ENCODE peak calls at places on chromosomes 11 and 22, in seven cellular contexts. J is H9, W is IMR-90, C is neuronal stem cell, Z is mesendoderm, O is H1, R is mesenchymal stem cell. E is an unnamed sample.

GRCh38 chr22:40040927-40041326 is 46.2 kb downstream of the FAM83F start:
- DNase-seq in R (peak), C (no peak), O (no peak), W (no peak), J (no peak), Z (no peak), E (no peak)

GRCh38 chr11:116454020-116454645 is 318.7 kb downstream of the BUD13 start:
- DNase-seq in C (no peak), W (peak), Z (peak), R (peak), O (no peak), J (peak), E (peak)

GRCh38 chr11:4095509-4096230 is 1.1 kb downstream of the RRM1 start:
- DNase-seq in Z (peak), O (no peak), C (no peak), W (peak), J (no peak), R (peak), E (peak)

GRCh38 chr11:72823105-72823804 is 9.0 kb downstream of the ATG16L2 start:
- DNase-seq in J (no peak), W (no peak), O (no peak), R (no peak), C (no peak), Z (no peak), E (no peak)

GRCh38 chr11:89293966-89294679 is 116.4 kb downstream of the TYR start:
- DNase-seq in C (peak), O (peak), Z (peak), R (peak), J (peak), W (peak), E (no peak)

GRCh38 chr22:29093980-29094379 is 21.1 kb downstream of the KREMEN1 start:
- DNase-seq in C (no peak), R (no peak), J (no peak), W (no peak), Z (no peak), O (no peak), E (no peak)

GRCh38 chr22:50191041-50191740 is 5.5 kb downstream of the TRABD start:
- DNase-seq in J (no peak), W (no peak), Z (no peak), R (no peak), O (no peak), C (no peak), E (peak)

GRCh38 chr22:50145741-50146439 is 24.6 kb upstream of the PANX2 start:
- DNase-seq in J (no peak), W (no peak), Z (no peak), R (no peak), O (no peak), C (no peak), E (no peak)

GRCh38 chr11:100849009-100849913 is 162.2 kb downstream of the ARHGAP42 start:
- DNase-seq in Z (no peak), C (no peak), W (peak), J (no peak), O (no peak), R (peak), E (no peak)

GRCh38 chr11:123431619-123432018 is 1.6 kb downstream of the GRAMD1B start:
- DNase-seq in R (no peak), W (peak), J (no peak), Z (peak), O (no peak), C (no peak), E (no peak)

GRCh38 chr22:19970031-19970478 is 28.4 kb upstream of the TXNRD2 start:
- DNase-seq in C (no peak), O (no peak), W (no peak), Z (no peak), J (no peak), R (no peak), E (no peak)

GRCh38 chr11:70243912-70244652 is 26.4 kb upstream of the PPFIA1 start:
- DNase-seq in Z (no peak), R (peak), C (no peak), W (no peak), O (no peak), J (no peak), E (peak)

GRCh38 chr11:65183201-65183891 is 1.6 kb downstream of the CAPN1 start:
- DNase-seq in J (peak), Z (no peak), R (no peak), W (no peak), O (no peak), C (no peak), E (peak)

GRCh38 chr11:118621071-118621815 is 13.8 kb downstream of the PHLDB1 start:
- DNase-seq in J (peak), O (no peak), C (no peak), Z (peak), W (peak), R (peak), E (peak)

GRCh38 chr11:84899740-84900139 is 727.4 kb downstream of the DLG2 start:
- DNase-seq in C (no peak), J (peak), W (peak), Z (peak), R (peak), O (no peak), E (no peak)

GRCh38 chr11:19814421-19814820 is 101.8 kb downstream of the NAV2 start:
- DNase-seq in J (peak), Z (peak), C (no peak), R (no peak), O (no peak), W (no peak), E (peak)

GRCh38 chr11:117375960-117376359 is 48.3 kb downstream of the CEP164 start:
- DNase-seq in O (no peak), Z (no peak), W (no peak), C (no peak), J (no peak), R (no peak), E (no peak)

GRCh38 chr11:19962795-19963163 is 197.5 kb downstream of the DBX1 start:
- DNase-seq in Z (no peak), C (no peak), J (no peak), W (peak), O (no peak), R (peak), E (peak)

GRCh38 chr11:104645276-104646018 is 252.8 kb downstream of the CASP12 start:
- DNase-seq in R (no peak), O (no peak), C (no peak), J (no peak), W (no peak), Z (no peak), E (no peak)

GRCh38 chr11:130211781-130212401 is 52.3 kb downstream of the ST14 start:
- DNase-seq in R (no peak), J (peak), Z (no peak), C (no peak), O (no peak), W (no peak), E (no peak)

GRCh38 chr22:48315415-48316244 is 1512.0 kb downstream of the BRD1 start:
- DNase-seq in C (no peak), J (peak), Z (no peak), O (no peak), W (no peak), R (no peak), E (no peak)

GRCh38 chr11:8650401-8650990 is 32.0 kb downstream of the TRIM66 start:
- DNase-seq in W (peak), C (no peak), O (no peak), R (peak), Z (no peak), J (no peak), E (no peak)

GRCh38 chr11:57424802-57425564 is 1.9 kb downstream of the SLC43A3 start:
- DNase-seq in Z (peak), O (no peak), W (peak), R (peak), J (no peak), C (no peak), E (peak)
- H3K4ac ChIP-seq in Z (no peak), O (no peak), W (peak), R (peak), J (no peak), C (no peak), E (no peak)

GRCh38 chr11:121311373-121311772 is 18.8 kb downstream of the SC5D start:
- DNase-seq in Z (no peak), C (no peak), O (no peak), W (no peak), R (no peak), J (no peak), E (no peak)
- H2AK5ac ChIP-seq in Z (no peak), C (no peak), O (no peak), W (no peak), R (no peak), J (no peak), E (no peak)

GRCh38 chr11:67113231-67113721 is 5.8 kb upstream of the KDM2A start:
- DNase-seq in Z (no peak), W (no peak), R (no peak), C (no peak), O (no peak), J (no peak), E (no peak)
- H3K27ac ChIP-seq in Z (peak), W (no peak), R (no peak), C (no peak), O (no peak), J (no peak), E (no peak)

GRCh38 chr22:27011131-27011530 is 353.7 kb downstream of the MIAT start:
- DNase-seq in W (no peak), R (no peak), Z (no peak), O (no peak), J (no peak), C (no peak), E (no peak)
- H3K4ac ChIP-seq in W (no peak), R (no peak), Z (no peak), O (no peak), J (no peak), C (no peak), E (no peak)

GRCh38 chr22:44837481-44837880 is 85.1 kb downstream of the ARHGAP8 start:
- DNase-seq in Z (no peak), O (no peak), W (no peak), J (no peak), C (no peak), R (no peak), E (no peak)
- H2AK5ac ChIP-seq in Z (no peak), O (no peak), W (no peak), J (no peak), C (no peak), R (no peak), E (no peak)

DNA sequence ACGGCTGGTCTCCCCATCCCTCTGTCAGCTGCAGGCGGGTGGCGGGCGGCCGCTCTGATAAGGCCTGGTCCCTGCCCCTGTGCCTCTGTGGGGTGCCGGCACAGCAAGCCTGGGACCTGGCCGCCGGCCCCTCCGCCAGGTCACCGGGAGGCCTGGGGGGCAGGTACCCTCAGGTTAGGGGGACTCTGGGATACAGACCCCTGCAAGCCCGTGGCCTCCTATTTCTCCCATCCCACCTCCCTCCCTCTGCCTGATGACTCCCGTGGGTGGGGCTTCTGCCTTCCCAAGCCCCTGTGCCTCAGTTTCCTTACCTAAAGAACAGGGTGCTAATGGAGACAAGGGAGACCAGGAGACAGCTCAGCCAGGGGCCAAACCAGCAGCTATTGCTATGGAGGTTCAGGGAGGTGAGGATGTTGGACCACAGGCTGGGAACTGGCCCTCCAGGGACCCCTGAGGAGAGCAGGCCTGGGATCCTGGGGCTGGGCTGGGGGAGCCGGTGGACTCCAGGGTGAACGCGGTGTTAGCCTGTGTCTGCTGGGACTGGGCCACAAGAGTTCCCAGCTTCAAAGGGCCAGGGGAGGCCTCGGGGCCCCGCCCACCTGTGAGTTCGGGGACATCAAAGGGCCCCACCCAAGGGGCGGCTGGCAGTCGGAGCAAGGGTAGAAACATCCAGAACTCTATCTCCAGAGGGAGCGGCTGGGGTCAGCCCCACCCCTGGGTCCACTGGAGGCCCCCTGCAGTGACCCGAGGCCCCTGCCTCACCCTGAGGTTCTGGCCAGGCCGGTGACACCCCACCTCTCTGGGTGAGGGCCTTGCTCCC is 32.0 kb upstream of the TH start:
- DNase-seq in W (no peak), C (no peak), Z (no peak), J (no peak), O (no peak), R (no peak), E (peak)
- H3K27ac ChIP-seq in W (no peak), C (no peak), Z (no peak), J (no peak), O (no peak), R (no peak), E (no peak)

DNA sequence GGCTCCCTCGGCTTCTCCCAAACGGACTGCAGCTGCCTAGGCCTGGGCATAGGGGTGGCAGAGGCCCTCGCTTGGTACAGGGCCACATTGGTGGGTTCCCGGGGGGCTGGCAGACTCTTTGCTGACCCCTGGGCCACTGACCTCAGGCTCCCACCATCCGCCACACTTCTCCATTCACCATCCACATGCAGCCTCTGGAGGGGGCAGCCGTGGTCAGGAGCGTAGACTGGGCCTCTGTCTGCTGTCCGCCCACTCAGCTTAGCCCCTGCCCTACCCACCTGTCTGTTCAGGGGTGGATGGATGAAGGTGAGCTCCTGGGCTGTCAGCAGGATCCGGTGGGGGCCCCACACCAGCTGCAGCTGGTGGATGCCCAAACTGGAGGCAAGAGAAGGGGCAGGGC is 45.7 kb upstream of the LRRC32 start:
- DNase-seq in C (no peak), J (no peak), Z (no peak), O (no peak), W (no peak), R (no peak), E (no peak)
- H3K4ac ChIP-seq in C (no peak), J (no peak), Z (no peak), O (no peak), W (no peak), R (no peak), E (no peak)